ENCODE peak calls at places on chromosome 13, in five cellular contexts. One of them, this sample, is unnamed.

GRCh38 chr13:40401911-40402776 is 264.3 kb downstream of the FOXO1 start:
- DNase-seq in GM12891: no peak
- DNase-seq in spleen: peak
- DNase-seq in NB4: peak
- DNase-seq in A549: peak
- DNase-seq in this sample: peak

GRCh38 chr13:33146843-33147611 is 130.8 kb downstream of the KL start:
- DNase-seq in GM12891: peak
- DNase-seq in spleen: no peak
- DNase-seq in NB4: no peak
- DNase-seq in A549: no peak
- DNase-seq in this sample: no peak

GRCh38 chr13:26538363-26539317 is 18.8 kb upstream of the WASF3 start:
- DNase-seq in GM12891: no peak
- DNase-seq in spleen: no peak
- DNase-seq in NB4: no peak
- DNase-seq in A549: no peak
- DNase-seq in this sample: no peak

GRCh38 chr13:101919541-101920306 is 467.2 kb downstream of the ITGBL1 start:
- DNase-seq in GM12891: no peak
- DNase-seq in spleen: no peak
- DNase-seq in NB4: peak
- DNase-seq in A549: no peak
- DNase-seq in this sample: no peak

GRCh38 chr13:66627512-66627911 is 602.6 kb downstream of the PCDH9 start:
- DNase-seq in GM12891: no peak
- DNase-seq in spleen: no peak
- DNase-seq in NB4: no peak
- DNase-seq in A549: no peak
- DNase-seq in this sample: no peak

GRCh38 chr13:36428083-36428482 is 4.2 kb upstream of the CCNA1 start:
- DNase-seq in GM12891: no peak
- DNase-seq in spleen: no peak
- DNase-seq in NB4: no peak
- DNase-seq in A549: no peak
- DNase-seq in this sample: no peak

GRCh38 chr13:24264976-24265375 is 44.4 kb upstream of the C1QTNF9 start:
- DNase-seq in GM12891: no peak
- DNase-seq in spleen: peak
- DNase-seq in NB4: no peak
- DNase-seq in A549: no peak
- DNase-seq in this sample: no peak

GRCh38 chr13:81017525-81018152 is 676.7 kb upstream of the SPRY2 start:
- DNase-seq in GM12891: peak
- DNase-seq in spleen: no peak
- DNase-seq in NB4: peak
- DNase-seq in A549: peak
- DNase-seq in this sample: peak

GRCh38 chr13:104592545-104593250 is 1526.5 kb upstream of the SLC10A2 start:
- DNase-seq in GM12891: no peak
- DNase-seq in spleen: no peak
- DNase-seq in NB4: no peak
- DNase-seq in A549: no peak
- DNase-seq in this sample: no peak

GRCh38 chr13:30037306-30037705 is 186.9 kb upstream of the UBL3 start:
- DNase-seq in GM12891: no peak
- DNase-seq in spleen: no peak
- DNase-seq in NB4: no peak
- DNase-seq in A549: no peak
- DNase-seq in this sample: no peak

GRCh38 chr13:60335531-60335930 is 61.5 kb upstream of the TDRD3 start:
- DNase-seq in GM12891: no peak
- DNase-seq in spleen: no peak
- DNase-seq in NB4: no peak
- DNase-seq in A549: no peak
- DNase-seq in this sample: peak

GRCh38 chr13:101767096-101767495 is 314.6 kb downstream of the ITGBL1 start:
- DNase-seq in GM12891: no peak
- DNase-seq in spleen: no peak
- DNase-seq in NB4: no peak
- DNase-seq in A549: no peak
- DNase-seq in this sample: no peak

GRCh38 chr13:45194081-45194939 is 6.5 kb downstream of the KCTD4 start:
- DNase-seq in GM12891: no peak
- DNase-seq in spleen: no peak
- DNase-seq in NB4: no peak
- DNase-seq in A549: no peak
- DNase-seq in this sample: no peak

DNA sequence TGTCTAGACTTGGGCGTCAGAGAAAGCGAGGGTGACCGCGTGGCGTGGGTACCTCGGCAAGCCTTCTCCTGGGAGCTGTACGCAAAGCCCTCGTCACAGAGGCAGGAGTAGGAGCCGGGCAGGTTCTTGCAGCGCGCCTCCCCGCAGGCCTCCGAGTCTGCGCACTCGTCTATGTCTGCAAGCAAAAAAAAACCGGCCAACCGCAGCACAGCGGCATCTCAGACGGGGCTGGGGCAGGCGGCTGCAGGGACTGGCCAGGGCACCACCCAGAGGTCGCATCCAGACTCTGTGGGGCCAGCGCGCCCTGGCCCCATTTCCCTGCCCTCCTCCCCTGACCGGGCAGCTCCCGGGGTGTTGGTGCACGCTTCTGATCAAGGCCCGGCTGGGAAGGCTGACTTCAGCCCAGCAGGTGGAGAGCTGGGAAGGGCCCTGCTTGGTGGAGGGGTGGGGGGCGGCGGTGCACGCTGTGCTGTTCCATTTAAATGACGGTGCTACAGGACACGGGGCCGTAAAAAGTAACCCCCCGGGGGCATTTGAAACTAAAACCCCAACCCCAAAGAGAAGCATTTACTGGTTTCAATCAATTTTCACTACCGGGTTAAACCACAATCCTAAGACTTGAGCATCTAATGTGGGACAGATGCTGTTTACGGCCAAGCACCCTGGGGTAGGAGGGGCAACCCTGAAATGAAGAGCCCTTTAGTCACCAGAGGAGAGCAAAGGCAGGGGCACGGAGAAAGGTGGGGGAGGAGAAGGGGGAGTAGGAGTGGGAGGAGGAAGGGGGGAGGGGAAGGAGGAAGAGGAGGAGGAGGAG is 28.2 kb downstream of the GAS6 start:
- DNase-seq in GM12891: peak
- DNase-seq in spleen: no peak
- DNase-seq in NB4: peak
- DNase-seq in A549: no peak
- DNase-seq in this sample: no peak
- TF ChIP-seq POLR2A in GM12891: no peak
- TF ChIP-seq POLR2A in spleen: no peak
- TF ChIP-seq POLR2A in NB4: no peak
- TF ChIP-seq POLR2A in A549: no peak
- TF ChIP-seq POLR2A in this sample: no peak

DNA sequence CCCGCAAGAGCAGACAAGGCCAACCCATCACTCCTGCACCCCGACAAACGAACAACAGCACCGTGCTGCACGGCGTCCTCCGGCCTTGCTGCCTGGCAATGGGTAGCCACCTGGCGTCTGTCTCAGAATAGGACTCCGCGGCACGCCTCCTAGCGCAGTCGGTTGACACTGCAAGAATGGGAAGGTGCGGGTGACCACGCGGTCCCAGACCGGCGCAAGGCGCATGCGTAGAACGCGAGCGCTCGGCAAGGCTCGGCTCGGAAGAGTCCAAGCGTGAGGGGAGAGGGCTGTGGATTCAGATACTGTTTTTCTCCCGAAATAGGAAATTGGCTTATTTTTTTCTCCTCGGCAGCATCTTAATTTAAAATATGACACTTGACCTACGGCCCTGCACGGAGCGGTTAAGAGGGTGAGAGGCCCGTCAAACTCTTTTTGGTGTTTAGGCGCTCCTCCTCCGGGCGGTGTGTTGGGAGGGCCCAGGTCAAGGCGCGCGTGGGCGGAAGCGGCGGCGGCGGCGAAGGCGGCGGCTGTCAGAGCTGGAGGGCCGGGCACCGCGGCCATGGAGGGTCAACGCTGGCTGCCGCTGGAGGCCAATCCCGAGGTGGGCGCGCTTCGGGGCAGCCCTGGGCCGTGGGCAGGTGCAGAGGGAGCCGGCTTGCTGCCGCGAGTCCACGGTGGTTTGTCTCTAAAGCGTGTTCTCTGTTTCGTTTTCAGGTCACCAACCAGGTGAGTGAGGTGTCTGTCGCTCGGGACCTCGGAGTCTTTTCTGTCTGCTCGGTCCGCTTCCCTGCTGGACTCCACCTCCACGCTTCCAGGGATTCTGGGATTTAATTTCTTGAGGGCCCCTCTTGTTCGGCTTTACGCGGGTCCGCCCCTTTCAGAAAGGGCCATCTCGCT is at the start of gene UCHL3:
- DNase-seq in GM12891: peak
- DNase-seq in spleen: peak
- DNase-seq in NB4: peak
- DNase-seq in A549: peak
- DNase-seq in this sample: peak
- TF ChIP-seq POLR2A in GM12891: peak
- TF ChIP-seq POLR2A in spleen: peak
- TF ChIP-seq POLR2A in NB4: peak
- TF ChIP-seq POLR2A in A549: peak
- TF ChIP-seq POLR2A in this sample: peak

DNA sequence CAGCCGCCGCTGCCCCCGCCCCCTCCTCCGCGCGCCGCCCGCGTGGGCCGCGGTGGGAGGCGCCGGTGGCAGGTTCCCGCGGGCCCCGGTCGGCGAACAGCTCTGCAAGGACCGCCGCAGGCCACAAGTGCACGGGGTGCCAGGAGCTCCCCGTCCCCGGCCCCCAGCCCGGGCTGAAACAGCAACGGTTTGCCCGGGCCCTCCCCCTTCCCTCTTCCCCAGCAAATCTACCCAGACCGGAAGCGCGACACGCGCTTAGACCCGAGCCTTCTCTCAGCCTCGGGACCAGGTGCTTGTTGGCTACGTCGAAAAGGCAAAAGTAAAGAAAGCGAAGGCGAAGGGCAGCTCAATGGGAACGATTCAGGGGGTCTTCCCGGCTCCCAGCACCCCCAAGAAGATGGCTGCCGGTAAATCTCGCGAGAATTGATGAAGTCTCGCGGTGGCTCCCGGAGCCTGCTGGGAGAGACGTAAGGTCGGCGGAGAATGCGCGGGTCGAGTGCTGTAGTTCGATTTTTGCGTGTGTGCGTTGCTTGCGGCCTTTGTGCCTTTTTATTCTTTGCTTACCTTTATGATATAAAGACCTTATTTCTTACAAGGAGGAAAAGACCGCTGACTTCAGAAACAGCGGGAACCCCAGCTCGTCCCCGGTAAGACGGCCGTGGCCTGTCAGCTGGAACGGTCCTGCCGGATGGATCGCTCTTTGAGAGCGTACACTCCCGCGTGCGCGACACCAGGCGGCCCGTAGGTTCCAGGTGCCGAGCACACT is at the start of gene RBM26:
- DNase-seq in GM12891: peak
- DNase-seq in spleen: peak
- DNase-seq in NB4: peak
- DNase-seq in A549: peak
- DNase-seq in this sample: peak
- TF ChIP-seq POLR2A in GM12891: peak
- TF ChIP-seq POLR2A in spleen: peak
- TF ChIP-seq POLR2A in NB4: peak
- TF ChIP-seq POLR2A in A549: peak
- TF ChIP-seq POLR2A in this sample: peak

GRCh38 chr13:20119960-20120359 is 40.9 kb downstream of the GJA3 start:
- DNase-seq in GM12891: no peak
- DNase-seq in spleen: no peak
- DNase-seq in NB4: no peak
- DNase-seq in A549: no peak
- DNase-seq in this sample: no peak

GRCh38 chr13:20114066-20114465 is 46.8 kb downstream of the GJA3 start:
- DNase-seq in GM12891: no peak
- DNase-seq in spleen: no peak
- DNase-seq in NB4: no peak
- DNase-seq in A549: no peak
- DNase-seq in this sample: no peak

GRCh38 chr13:20121154-20121515 is 39.7 kb downstream of the GJA3 start:
- DNase-seq in GM12891: no peak
- DNase-seq in spleen: no peak
- DNase-seq in NB4: peak
- DNase-seq in A549: no peak
- DNase-seq in this sample: no peak

GRCh38 chr13:20116213-20116612 is 44.6 kb downstream of the GJA3 start:
- DNase-seq in GM12891: no peak
- DNase-seq in spleen: no peak
- DNase-seq in NB4: no peak
- DNase-seq in A549: no peak
- DNase-seq in this sample: no peak

GRCh38 chr13:20118268-20119140 is 42.3 kb downstream of the GJA3 start:
- DNase-seq in GM12891: no peak
- DNase-seq in spleen: peak
- DNase-seq in NB4: no peak
- DNase-seq in A549: peak
- DNase-seq in this sample: peak
- TF ChIP-seq POLR2A in GM12891: no peak
- TF ChIP-seq POLR2A in spleen: no peak
- TF ChIP-seq POLR2A in NB4: no peak
- TF ChIP-seq POLR2A in A549: no peak
- TF ChIP-seq POLR2A in this sample: no peak

GRCh38 chr13:99867535-99868271 is 103.9 kb downstream of the ZIC5 start:
- DNase-seq in GM12891: no peak
- DNase-seq in spleen: no peak
- DNase-seq in NB4: no peak
- DNase-seq in A549: no peak
- DNase-seq in this sample: no peak
- TF ChIP-seq POLR2A in GM12891: no peak
- TF ChIP-seq POLR2A in spleen: no peak
- TF ChIP-seq POLR2A in NB4: no peak
- TF ChIP-seq POLR2A in A549: no peak
- TF ChIP-seq POLR2A in this sample: no peak

GRCh38 chr13:28494861-28495585 is at the start of gene FLT1:
- DNase-seq in GM12891: peak
- DNase-seq in spleen: peak
- DNase-seq in NB4: peak
- DNase-seq in A549: no peak
- DNase-seq in this sample: no peak
- TF ChIP-seq POLR2A in GM12891: no peak
- TF ChIP-seq POLR2A in spleen: peak
- TF ChIP-seq POLR2A in NB4: no peak
- TF ChIP-seq POLR2A in A549: no peak
- TF ChIP-seq POLR2A in this sample: no peak

GRCh38 chr13:65378484-65378883 is 1851.7 kb downstream of the PCDH9 start:
- DNase-seq in GM12891: no peak
- DNase-seq in spleen: no peak
- DNase-seq in NB4: no peak
- DNase-seq in A549: no peak
- DNase-seq in this sample: no peak
- TF ChIP-seq POLR2A in GM12891: no peak
- TF ChIP-seq POLR2A in spleen: no peak
- TF ChIP-seq POLR2A in NB4: no peak
- TF ChIP-seq POLR2A in A549: no peak
- TF ChIP-seq POLR2A in this sample: no peak